ENCODE peak calls at places on chromosome 10, in eight cellular contexts. Y is GM10248, T is choroid plexus epithelial cell, L is tibial nerve, W is astrocyte of the cerebellum, P is lower lobe of right lung, A is chondrocyte, S is cardiac fibroblast. Q is an unnamed sample.

GRCh38 chr10:25888627-25889026 is 45.4 kb upstream of the MYO3A start:
- DNase-seq in Y (no peak), T (no peak), L (no peak), W (no peak), P (no peak), A (no peak), S (no peak), Q (no peak)

GRCh38 chr10:19930936-19931859 is 115.0 kb downstream of the PLXDC2 start:
- DNase-seq in Y (no peak), T (peak; percentile 71), L (no peak), W (no peak), P (no peak), A (no peak), S (peak; percentile 58), Q (peak; percentile 66)

GRCh38 chr10:17536221-17536620 is 81.0 kb downstream of the HACD1 start:
- DNase-seq in Y (no peak), T (no peak), L (no peak), W (no peak), P (no peak), A (no peak), S (no peak), Q (no peak)

GRCh38 chr10:18043148-18043547 is 91.4 kb downstream of the SLC39A12 start:
- DNase-seq in Y (no peak), T (peak; percentile 67), L (no peak), W (no peak), P (no peak), A (no peak), S (peak; percentile 15), Q (peak; percentile 55)

GRCh38 chr10:93991596-93992284 is 2.0 kb upstream of the PLCE1 start:
- DNase-seq in Y (no peak), T (peak; percentile 73), L (no peak), W (no peak), P (no peak), A (peak; percentile 74), S (peak; percentile 87), Q (peak; percentile 52)

GRCh38 chr10:21527634-21528451 is 2.4 kb upstream of the SKIDA1 start:
- DNase-seq in Y (no peak), T (peak; percentile 59), L (no peak), W (no peak), P (no peak), A (no peak), S (peak; percentile 53), Q (peak; percentile 52)

GRCh38 chr10:114100848-114101741 is 57.4 kb downstream of the ADRB1 start:
- DNase-seq in Y (no peak), T (peak; percentile 48), L (no peak), W (peak; percentile 33), P (no peak), A (no peak), S (peak; percentile 46), Q (no peak)

GRCh38 chr10:6292741-6293151 is 90.0 kb downstream of the PFKFB3 start:
- DNase-seq in Y (no peak), T (no peak), L (no peak), W (no peak), P (no peak), A (no peak), S (no peak), Q (no peak)

GRCh38 chr10:6912424-6912823 is 332.3 kb upstream of the PRKCQ start:
- DNase-seq in Y (no peak), T (no peak), L (no peak), W (no peak), P (no peak), A (no peak), S (peak; percentile 69), Q (peak; percentile 89)

GRCh38 chr10:74543276-74543675 is 283.1 kb upstream of the KAT6B start:
- DNase-seq in Y (no peak), T (peak; percentile 61), L (no peak), W (no peak), P (no peak), A (no peak), S (peak; percentile 44), Q (no peak)
- TF ChIP-seq CTCF in Y (no peak), T (no peak), L (no peak), W (no peak), P (no peak), A (no peak), S (no peak), Q (no peak)

DNA sequence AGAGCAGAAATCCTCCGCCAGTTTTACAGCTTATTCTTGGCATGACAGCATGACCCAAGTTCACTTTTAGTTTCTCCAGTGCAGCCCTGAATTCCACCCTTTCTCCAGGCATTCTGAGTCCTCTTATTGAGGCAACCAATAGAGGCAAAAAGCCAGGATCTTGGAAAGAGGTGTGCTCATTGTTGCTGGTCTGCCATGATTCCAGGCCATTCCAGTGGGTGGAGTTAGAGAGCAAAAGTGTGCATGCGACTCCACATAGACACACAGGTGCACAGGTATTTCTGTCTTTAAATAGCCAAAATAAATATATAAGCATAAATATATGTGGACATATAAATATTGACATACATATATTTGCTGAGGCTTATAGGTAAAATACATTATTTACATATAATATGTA is 224.7 kb upstream of the ADARB2 start:
- DNase-seq in Y (no peak), T (no peak), L (no peak), W (no peak), P (no peak), A (no peak), S (no peak), Q (peak; percentile 49)
- TF ChIP-seq CTCF in Y (no peak), T (no peak), L (no peak), W (no peak), P (no peak), A (peak; percentile 22), S (no peak), Q (no peak)

GRCh38 chr10:92419740-92420553 is 129.0 kb downstream of the MARCHF5 start:
- DNase-seq in Y (no peak), T (peak; percentile 65), L (peak; percentile 33), W (no peak), P (peak; percentile 57), A (no peak), S (peak; percentile 66), Q (no peak)
- TF ChIP-seq CTCF in Y (no peak), T (peak; percentile 72), L (peak; percentile 17), W (peak; percentile 55), P (peak; percentile 44), A (peak; percentile 21), S (peak; percentile 73), Q (no peak)

GRCh38 chr10:91552260-91552659 is 80.6 kb downstream of the PPP1R3C start:
- DNase-seq in Y (no peak), T (no peak), L (no peak), W (no peak), P (no peak), A (no peak), S (no peak), Q (no peak)

GRCh38 chr10:91551856-91552255 is 81.0 kb downstream of the PPP1R3C start:
- DNase-seq in Y (peak; percentile 28), T (peak; percentile 93), L (no peak), W (peak; percentile 57), P (no peak), A (no peak), S (peak; percentile 87), Q (peak; percentile 45)

GRCh38 chr10:91549296-91549695 is 83.6 kb downstream of the PPP1R3C start:
- DNase-seq in Y (no peak), T (no peak), L (no peak), W (no peak), P (no peak), A (no peak), S (no peak), Q (no peak)

GRCh38 chr10:91555455-91555854 is 77.4 kb downstream of the PPP1R3C start:
- DNase-seq in Y (no peak), T (no peak), L (no peak), W (no peak), P (no peak), A (no peak), S (no peak), Q (no peak)

DNA sequence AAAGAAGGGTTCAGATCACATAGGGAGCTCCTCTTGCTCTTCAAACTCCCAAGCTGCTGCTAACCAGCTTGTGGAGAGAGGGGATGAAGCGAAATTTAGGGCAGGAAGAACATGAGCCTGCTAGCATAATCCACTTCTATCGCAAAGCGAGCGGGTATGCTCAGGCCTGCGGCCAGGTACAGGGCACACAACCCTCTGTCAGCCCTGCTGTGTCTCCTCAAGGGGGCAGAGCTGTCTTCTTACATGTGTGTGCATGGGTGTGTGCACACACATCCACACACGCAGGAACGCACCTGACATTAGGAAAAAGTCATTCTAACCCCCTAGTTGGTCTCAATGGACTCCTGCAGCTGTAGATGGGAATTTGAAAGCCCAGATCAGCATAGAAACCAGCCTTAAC is 80.2 kb downstream of the PPP1R3C start:
- DNase-seq in Y (no peak), T (peak; percentile 49), L (no peak), W (no peak), P (no peak), A (no peak), S (peak; percentile 43), Q (peak; percentile 42)
- TF ChIP-seq CTCF in Y (peak; percentile 15), T (peak; percentile 78), L (no peak), W (peak; percentile 46), P (peak; percentile 22), A (peak; percentile 68), S (peak; percentile 75), Q (peak; percentile 18)

GRCh38 chr10:86684305-86684704 is 16.0 kb downstream of the LDB3 start:
- DNase-seq in Y (no peak), T (peak; percentile 25), L (no peak), W (no peak), P (no peak), A (no peak), S (peak; percentile 50), Q (no peak)
- TF ChIP-seq CTCF in Y (peak; percentile 6), T (peak; percentile 50), L (peak; percentile 32), W (peak; percentile 19), P (peak; percentile 27), A (peak; percentile 81), S (peak; percentile 41), Q (peak; percentile 17)

GRCh38 chr10:50226610-50227009 is 24.7 kb downstream of the ASAH2 start:
- DNase-seq in Y (no peak), T (no peak), L (no peak), W (no peak), P (no peak), A (no peak), S (no peak), Q (no peak)

GRCh38 chr10:50222199-50222598 is 29.1 kb downstream of the ASAH2 start:
- DNase-seq in Y (no peak), T (no peak), L (no peak), W (no peak), P (no peak), A (no peak), S (no peak), Q (no peak)

GRCh38 chr10:50228672-50229071 is 22.6 kb downstream of the ASAH2 start:
- DNase-seq in Y (no peak), T (no peak), L (no peak), W (no peak), P (no peak), A (no peak), S (no peak), Q (no peak)

GRCh38 chr10:50221470-50221869 is 29.8 kb downstream of the ASAH2 start:
- DNase-seq in Y (no peak), T (no peak), L (no peak), W (no peak), P (no peak), A (no peak), S (no peak), Q (no peak)

DNA sequence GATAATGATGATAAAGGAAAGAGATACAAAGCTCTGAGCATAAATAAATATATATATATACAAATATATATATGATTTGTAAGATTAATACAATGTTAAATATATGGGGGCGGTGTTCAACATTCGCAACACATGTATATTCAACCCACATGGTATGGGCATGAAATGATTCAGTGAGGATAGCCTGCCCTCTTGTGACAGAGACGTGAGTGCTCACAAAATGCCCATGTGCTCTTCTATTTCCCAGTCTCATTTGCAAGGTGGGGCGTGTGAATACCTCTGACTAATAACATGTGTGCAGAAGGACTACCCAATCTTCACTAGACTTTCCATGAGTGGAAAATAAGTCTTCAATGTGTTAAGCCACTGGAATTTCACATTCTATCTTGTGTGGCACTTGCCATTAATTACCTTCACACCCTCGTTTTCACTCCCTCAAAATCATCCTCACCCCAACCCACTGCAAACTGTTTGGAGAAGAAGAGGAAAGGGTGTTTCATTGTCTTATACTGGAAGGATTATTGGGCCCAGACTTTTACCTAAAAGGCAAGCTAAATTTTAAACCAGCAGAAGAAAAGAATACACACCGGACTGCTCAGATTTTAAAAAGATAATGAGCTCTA is 26.9 kb downstream of the ASAH2 start:
- DNase-seq in Y (peak; percentile 43), T (peak; percentile 88), L (no peak), W (peak; percentile 36), P (no peak), A (no peak), S (peak; percentile 68), Q (peak; percentile 84)
- TF ChIP-seq CTCF in Y (peak; percentile 72), T (peak; percentile 82), L (no peak), W (peak; percentile 63), P (peak; percentile 47), A (peak; percentile 81), S (peak; percentile 61), Q (peak; percentile 65)